ENCODE peak calls at places on chromosomes 3 and 15, in five cellular contexts. O is putamen; U is stimulated activated CD4-positive, alpha-beta T cell treated with anti-CD3 and anti-CD28 coated beads, Interleukin-15, amount 100 ng/mL, for 48 hours; Y is effector CD4-positive, alpha-beta T cell; F is tibial nerve. N is an unnamed sample.

GRCh38 chr15:30923429-30923828 is 19.7 kb downstream of the FAN1 start:
- DNase-seq in Y (no peak), F (no peak), U (no peak), O (peak; percentile 86), N (no peak)

GRCh38 chr3:176814252-176814651 is 383.0 kb downstream of the TBL1XR1 start:
- DNase-seq in O (peak; percentile 8), Y (no peak), U (peak; percentile 18), F (peak; percentile 47), N (no peak)

GRCh38 chr15:91852741-91853500 is 587 bp upstream of the SLCO3A1 start:
- DNase-seq in F (peak; percentile 68), Y (peak; percentile 64), O (peak; percentile 86), U (peak; percentile 68), N (peak; percentile 55)

GRCh38 chr15:66172339-66172980 is 81.1 kb downstream of the MEGF11 start:
- DNase-seq in F (no peak), U (no peak), O (no peak), Y (no peak), N (no peak)

GRCh38 chr3:23302276-23302675 is 99.1 kb downstream of the UBE2E2 start:
- DNase-seq in Y (no peak), U (no peak), O (no peak), F (no peak), N (no peak)

GRCh38 chr3:112629425-112629824 is 11.5 kb downstream of the CCDC80 start:
- DNase-seq in F (peak; percentile 67), O (no peak), Y (no peak), U (no peak), N (no peak)

GRCh38 chr3:29577250-29577649 is 296.4 kb downstream of the RBMS3 start:
- DNase-seq in U (no peak), F (no peak), Y (no peak), O (no peak), N (no peak)

GRCh38 chr3:63576826-63577225 is 75.6 kb upstream of the SNTN start:
- DNase-seq in F (no peak), Y (no peak), O (no peak), U (no peak), N (no peak)

GRCh38 chr15:85691350-85692240 is 103.1 kb downstream of the KLHL25 start:
- DNase-seq in U (no peak), F (no peak), Y (no peak), O (no peak), N (no peak)

N was measured in T-helper 22 cell.